ENCODE peak calls at places on chromosome 6, in seven cellular contexts. One of them, this sample, is unnamed.

GRCh38 chr6:167047554-167047953 is 48.4 kb downstream of the CEP43 start:
- DNase-seq in colonic mucosa: no peak
- DNase-seq in nephron progenitor cell: no peak
- DNase-seq in esophagus squamous epithelium: no peak
- DNase-seq in Calu3: no peak
- DNase-seq in epithelial cell of esophagus: no peak
- DNase-seq in PC-3: no peak
- DNase-seq in this sample: no peak

GRCh38 chr6:28252507-28252975 is 472 bp upstream of the ZKSCAN4 start:
- DNase-seq in colonic mucosa: no peak
- DNase-seq in nephron progenitor cell: no peak
- DNase-seq in esophagus squamous epithelium: no peak
- DNase-seq in Calu3: no peak
- DNase-seq in epithelial cell of esophagus: no peak
- DNase-seq in PC-3: no peak
- DNase-seq in this sample: no peak

GRCh38 chr6:133240511-133241087 is 558 bp upstream of the EYA4 start:
- DNase-seq in colonic mucosa: no peak
- DNase-seq in nephron progenitor cell: peak
- DNase-seq in esophagus squamous epithelium: no peak
- DNase-seq in Calu3: peak
- DNase-seq in epithelial cell of esophagus: peak
- DNase-seq in PC-3: peak
- DNase-seq in this sample: no peak

GRCh38 chr6:118724211-118724610 is 72.8 kb upstream of the CEP85L start:
- DNase-seq in colonic mucosa: no peak
- DNase-seq in nephron progenitor cell: no peak
- DNase-seq in esophagus squamous epithelium: no peak
- DNase-seq in Calu3: no peak
- DNase-seq in epithelial cell of esophagus: peak
- DNase-seq in PC-3: no peak
- DNase-seq in this sample: peak

GRCh38 chr6:162463573-162463972 is 264.0 kb downstream of the PRKN start:
- DNase-seq in colonic mucosa: no peak
- DNase-seq in nephron progenitor cell: no peak
- DNase-seq in esophagus squamous epithelium: no peak
- DNase-seq in Calu3: no peak
- DNase-seq in epithelial cell of esophagus: no peak
- DNase-seq in PC-3: no peak
- DNase-seq in this sample: no peak

GRCh38 chr6:70657706-70658105 is 10.0 kb upstream of the SMAP1 start:
- DNase-seq in colonic mucosa: no peak
- DNase-seq in nephron progenitor cell: no peak
- DNase-seq in esophagus squamous epithelium: no peak
- DNase-seq in Calu3: no peak
- DNase-seq in epithelial cell of esophagus: no peak
- DNase-seq in PC-3: no peak
- DNase-seq in this sample: no peak

GRCh38 chr6:24330137-24330732 is 27.6 kb downstream of the DCDC2 start:
- DNase-seq in colonic mucosa: no peak
- DNase-seq in nephron progenitor cell: no peak
- DNase-seq in esophagus squamous epithelium: no peak
- DNase-seq in Calu3: peak
- DNase-seq in epithelial cell of esophagus: peak
- DNase-seq in PC-3: no peak
- DNase-seq in this sample: no peak

GRCh38 chr6:85456782-85457181 is 6.9 kb downstream of the NT5E start:
- DNase-seq in colonic mucosa: no peak
- DNase-seq in nephron progenitor cell: no peak
- DNase-seq in esophagus squamous epithelium: no peak
- DNase-seq in Calu3: no peak
- DNase-seq in epithelial cell of esophagus: no peak
- DNase-seq in PC-3: no peak
- DNase-seq in this sample: no peak

GRCh38 chr6:136552054-136552453 is 1.8 kb upstream of the MAP7 start:
- DNase-seq in colonic mucosa: no peak
- DNase-seq in nephron progenitor cell: no peak
- DNase-seq in esophagus squamous epithelium: no peak
- DNase-seq in Calu3: no peak
- DNase-seq in epithelial cell of esophagus: no peak
- DNase-seq in PC-3: no peak
- DNase-seq in this sample: no peak

GRCh38 chr6:52910091-52910490 is 593 bp upstream of the GSTA3 start:
- DNase-seq in colonic mucosa: no peak
- DNase-seq in nephron progenitor cell: no peak
- DNase-seq in esophagus squamous epithelium: no peak
- DNase-seq in Calu3: no peak
- DNase-seq in epithelial cell of esophagus: no peak
- DNase-seq in PC-3: no peak
- DNase-seq in this sample: no peak

GRCh38 chr6:150456466-150456865 is 87.7 kb downstream of the IYD start:
- DNase-seq in colonic mucosa: no peak
- DNase-seq in nephron progenitor cell: no peak
- DNase-seq in esophagus squamous epithelium: no peak
- DNase-seq in Calu3: no peak
- DNase-seq in epithelial cell of esophagus: no peak
- DNase-seq in PC-3: no peak
- DNase-seq in this sample: no peak

GRCh38 chr6:21664263-21665081 is 70.9 kb downstream of the SOX4 start:
- DNase-seq in colonic mucosa: peak
- DNase-seq in nephron progenitor cell: peak
- DNase-seq in esophagus squamous epithelium: no peak
- DNase-seq in Calu3: peak
- DNase-seq in epithelial cell of esophagus: peak
- DNase-seq in PC-3: no peak
- DNase-seq in this sample: peak

GRCh38 chr6:157990321-157991066 is 8.8 kb downstream of the SYNJ2 start:
- DNase-seq in colonic mucosa: no peak
- DNase-seq in nephron progenitor cell: no peak
- DNase-seq in esophagus squamous epithelium: no peak
- DNase-seq in Calu3: no peak
- DNase-seq in epithelial cell of esophagus: no peak
- DNase-seq in PC-3: no peak
- DNase-seq in this sample: no peak

GRCh38 chr6:121247386-121247785 is 86.9 kb downstream of the TBC1D32 start:
- DNase-seq in colonic mucosa: no peak
- DNase-seq in nephron progenitor cell: no peak
- DNase-seq in esophagus squamous epithelium: no peak
- DNase-seq in Calu3: no peak
- DNase-seq in epithelial cell of esophagus: no peak
- DNase-seq in PC-3: no peak
- DNase-seq in this sample: no peak

GRCh38 chr6:170127151-170127550 is 163.7 kb downstream of the DLL1 start:
- DNase-seq in colonic mucosa: peak
- DNase-seq in nephron progenitor cell: no peak
- DNase-seq in esophagus squamous epithelium: no peak
- DNase-seq in Calu3: no peak
- DNase-seq in epithelial cell of esophagus: no peak
- DNase-seq in PC-3: no peak
- DNase-seq in this sample: no peak

GRCh38 chr6:45411959-45412358 is 34.2 kb upstream of the SUPT3H start:
- DNase-seq in colonic mucosa: no peak
- DNase-seq in nephron progenitor cell: no peak
- DNase-seq in esophagus squamous epithelium: no peak
- DNase-seq in Calu3: no peak
- DNase-seq in epithelial cell of esophagus: peak
- DNase-seq in PC-3: peak
- DNase-seq in this sample: peak

GRCh38 chr6:87965806-87966205 is 81.8 kb upstream of the SPACA1 start:
- DNase-seq in colonic mucosa: no peak
- DNase-seq in nephron progenitor cell: no peak
- DNase-seq in esophagus squamous epithelium: no peak
- DNase-seq in Calu3: no peak
- DNase-seq in epithelial cell of esophagus: no peak
- DNase-seq in PC-3: no peak
- DNase-seq in this sample: no peak

GRCh38 chr6:74356385-74356784 is 660.4 kb downstream of the CD109 start:
- DNase-seq in colonic mucosa: no peak
- DNase-seq in nephron progenitor cell: no peak
- DNase-seq in esophagus squamous epithelium: no peak
- DNase-seq in Calu3: no peak
- DNase-seq in epithelial cell of esophagus: peak
- DNase-seq in PC-3: peak
- DNase-seq in this sample: peak

GRCh38 chr6:23174781-23175361 is 605.5 kb downstream of the HDGFL1 start:
- DNase-seq in colonic mucosa: no peak
- DNase-seq in nephron progenitor cell: no peak
- DNase-seq in esophagus squamous epithelium: no peak
- DNase-seq in Calu3: no peak
- DNase-seq in epithelial cell of esophagus: peak
- DNase-seq in PC-3: peak
- DNase-seq in this sample: peak

GRCh38 chr6:51554029-51554428 is 533.4 kb downstream of the PKHD1 start:
- DNase-seq in colonic mucosa: no peak
- DNase-seq in nephron progenitor cell: no peak
- DNase-seq in esophagus squamous epithelium: no peak
- DNase-seq in Calu3: no peak
- DNase-seq in epithelial cell of esophagus: no peak
- DNase-seq in PC-3: no peak
- DNase-seq in this sample: no peak

GRCh38 chr6:46648869-46649488 is 3.6 kb downstream of the CYP39A1 start:
- DNase-seq in colonic mucosa: no peak
- DNase-seq in nephron progenitor cell: no peak
- DNase-seq in esophagus squamous epithelium: no peak
- DNase-seq in Calu3: no peak
- DNase-seq in epithelial cell of esophagus: peak
- DNase-seq in PC-3: peak
- DNase-seq in this sample: peak
- TF ChIP-seq CTCF in colonic mucosa: no peak
- TF ChIP-seq CTCF in nephron progenitor cell: no peak
- TF ChIP-seq CTCF in esophagus squamous epithelium: no peak
- TF ChIP-seq CTCF in Calu3: no peak
- TF ChIP-seq CTCF in epithelial cell of esophagus: no peak
- TF ChIP-seq CTCF in PC-3: no peak
- TF ChIP-seq CTCF in this sample: no peak

DNA sequence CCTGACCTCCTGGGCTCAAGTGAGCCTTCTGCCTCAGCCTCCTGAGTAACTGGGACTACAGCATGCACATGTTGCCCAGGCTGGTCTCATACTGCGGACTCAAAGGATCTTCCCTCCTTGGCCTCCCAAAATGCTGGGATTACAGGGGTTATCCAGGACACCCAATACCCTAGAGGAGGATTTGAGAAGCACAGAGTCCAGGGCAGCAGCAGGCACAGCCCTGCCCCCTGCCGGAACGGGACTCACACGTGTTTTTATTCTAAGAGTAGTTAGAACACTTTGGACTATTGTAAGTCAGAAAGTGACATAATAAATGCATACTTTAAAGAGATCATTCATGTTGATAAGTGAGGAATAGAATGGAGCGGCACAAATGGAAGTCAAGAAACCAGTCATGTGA is 80.2 kb downstream of the C6orf118 start:
- DNase-seq in colonic mucosa: no peak
- DNase-seq in nephron progenitor cell: no peak
- DNase-seq in esophagus squamous epithelium: no peak
- DNase-seq in Calu3: peak
- DNase-seq in epithelial cell of esophagus: no peak
- DNase-seq in PC-3: no peak
- DNase-seq in this sample: no peak
- TF ChIP-seq CTCF in colonic mucosa: no peak
- TF ChIP-seq CTCF in nephron progenitor cell: no peak
- TF ChIP-seq CTCF in esophagus squamous epithelium: no peak
- TF ChIP-seq CTCF in Calu3: no peak
- TF ChIP-seq CTCF in epithelial cell of esophagus: no peak
- TF ChIP-seq CTCF in PC-3: no peak
- TF ChIP-seq CTCF in this sample: peak

DNA sequence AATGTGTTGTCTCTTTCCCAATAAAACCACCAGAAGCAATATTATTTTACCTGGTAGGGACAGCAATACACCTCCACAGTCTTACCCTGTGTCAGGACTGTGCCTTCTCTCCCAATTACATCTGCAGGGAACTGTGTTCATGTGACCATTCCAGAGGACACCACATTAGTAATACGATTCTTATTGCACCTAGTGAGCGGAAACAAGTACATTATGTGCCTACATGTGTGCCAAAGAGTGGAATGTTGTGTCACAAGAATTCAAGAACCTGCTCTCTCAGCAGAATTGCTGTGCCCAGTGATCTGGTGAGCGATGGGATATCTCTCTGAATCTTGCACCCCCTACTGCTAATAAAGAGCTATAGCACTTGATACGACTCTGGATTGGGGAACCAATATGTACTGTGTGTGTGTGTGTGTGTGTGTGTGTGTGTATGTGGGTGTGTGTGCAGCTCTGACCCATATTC is 57.4 kb upstream of the FOXC1 start:
- DNase-seq in colonic mucosa: no peak
- DNase-seq in nephron progenitor cell: no peak
- DNase-seq in esophagus squamous epithelium: no peak
- DNase-seq in Calu3: peak
- DNase-seq in epithelial cell of esophagus: peak
- DNase-seq in PC-3: peak
- DNase-seq in this sample: peak
- TF ChIP-seq CTCF in colonic mucosa: peak
- TF ChIP-seq CTCF in nephron progenitor cell: no peak
- TF ChIP-seq CTCF in esophagus squamous epithelium: no peak
- TF ChIP-seq CTCF in Calu3: no peak
- TF ChIP-seq CTCF in epithelial cell of esophagus: peak
- TF ChIP-seq CTCF in PC-3: peak
- TF ChIP-seq CTCF in this sample: peak

GRCh38 chr6:125951323-125951722 is 5.2 kb upstream of the HINT3 start:
- DNase-seq in colonic mucosa: no peak
- DNase-seq in nephron progenitor cell: no peak
- DNase-seq in esophagus squamous epithelium: no peak
- DNase-seq in Calu3: no peak
- DNase-seq in epithelial cell of esophagus: no peak
- DNase-seq in PC-3: no peak
- DNase-seq in this sample: no peak

GRCh38 chr6:125954735-125955410 is 1.7 kb upstream of the HINT3 start:
- DNase-seq in colonic mucosa: no peak
- DNase-seq in nephron progenitor cell: no peak
- DNase-seq in esophagus squamous epithelium: no peak
- DNase-seq in Calu3: no peak
- DNase-seq in epithelial cell of esophagus: no peak
- DNase-seq in PC-3: no peak
- DNase-seq in this sample: no peak

GRCh38 chr6:125950293-125950692 is 6.3 kb upstream of the HINT3 start:
- DNase-seq in colonic mucosa: no peak
- DNase-seq in nephron progenitor cell: no peak
- DNase-seq in esophagus squamous epithelium: no peak
- DNase-seq in Calu3: peak
- DNase-seq in epithelial cell of esophagus: peak
- DNase-seq in PC-3: peak
- DNase-seq in this sample: peak

GRCh38 chr6:125952764-125953501 is 3.6 kb upstream of the HINT3 start:
- DNase-seq in colonic mucosa: no peak
- DNase-seq in nephron progenitor cell: peak
- DNase-seq in esophagus squamous epithelium: no peak
- DNase-seq in Calu3: peak
- DNase-seq in epithelial cell of esophagus: peak
- DNase-seq in PC-3: peak
- DNase-seq in this sample: peak

DNA sequence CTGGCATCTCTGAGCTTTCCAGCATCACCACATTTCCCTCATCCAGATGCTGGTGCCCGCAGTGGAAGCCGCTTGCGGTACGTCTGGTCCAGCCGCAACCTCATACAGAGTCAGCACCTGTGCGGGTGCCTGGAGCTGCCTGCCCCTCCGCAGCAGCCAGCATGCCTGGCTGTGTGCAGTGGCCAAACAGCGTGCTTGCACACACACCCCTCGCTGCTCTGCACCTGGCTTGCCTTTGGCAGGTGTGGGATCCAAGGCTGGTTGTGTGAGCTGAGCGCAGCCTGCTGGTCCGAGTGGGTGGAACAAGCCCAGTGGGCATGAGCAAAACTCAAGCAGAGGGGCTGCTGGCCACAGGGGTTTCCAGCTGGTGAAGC is 3.1 kb upstream of the HINT3 start:
- DNase-seq in colonic mucosa: peak
- DNase-seq in nephron progenitor cell: peak
- DNase-seq in esophagus squamous epithelium: no peak
- DNase-seq in Calu3: peak
- DNase-seq in epithelial cell of esophagus: peak
- DNase-seq in PC-3: peak
- DNase-seq in this sample: peak
- TF ChIP-seq CTCF in colonic mucosa: peak
- TF ChIP-seq CTCF in nephron progenitor cell: no peak
- TF ChIP-seq CTCF in esophagus squamous epithelium: no peak
- TF ChIP-seq CTCF in Calu3: no peak
- TF ChIP-seq CTCF in epithelial cell of esophagus: peak
- TF ChIP-seq CTCF in PC-3: peak
- TF ChIP-seq CTCF in this sample: peak